ENCODE peak calls at places on chromosome 17, in six cellular contexts. U is Caco-2; J is neuronal stem cell; I is CD8-positive, alpha-beta memory T cell; Z is cardiac muscle cell; D is tibial nerve. V is an unnamed sample. For H3K27me3, H3K9me3 and H3K36me3, the result is how much of the 10 kb centered on the place peaks cover.

GRCh38 chr17:7950578-7950977 is 18.6 kb downstream of the CNTROB start:
- DNase-seq in J (no peak), D (no peak), U (no peak), I (no peak), Z (no peak), V (no peak)

GRCh38 chr17:7022791-7023571 is at the start of gene BCL6B:
- DNase-seq in U (no peak), I (no peak), J (no peak), Z (no peak), D (no peak), V (no peak)

GRCh38 chr17:37494971-37495370 is 5.3 kb downstream of the DUSP14 start:
- DNase-seq in J (no peak), D (no peak), U (no peak), I (no peak), Z (no peak), V (no peak)

GRCh38 chr17:46044286-46044928 is 45.4 kb downstream of the STH start:
- DNase-seq in D (peak), I (peak), U (peak), J (peak), Z (peak), V (peak)

GRCh38 chr17:48011405-48012150 is 26.0 kb downstream of the COPZ2 start:
- DNase-seq in U (peak), I (peak), D (no peak), J (no peak), Z (peak), V (peak)

GRCh38 chr17:31721291-31722025 is 137.6 kb downstream of the COPRS start:
- DNase-seq in D (no peak), Z (no peak), I (no peak), J (no peak), U (no peak), V (no peak)

GRCh38 chr17:59751955-59752413 is 44.5 kb downstream of the VMP1 start:
- DNase-seq in Z (no peak), U (no peak), D (no peak), J (no peak), I (no peak), V (no peak)

GRCh38 chr17:74659898-74660297 is 36.4 kb upstream of the CD300E start:
- DNase-seq in I (no peak), D (no peak), U (no peak), Z (no peak), J (no peak), V (no peak)

GRCh38 chr17:11589706-11590105 is 8.6 kb upstream of the DNAH9 start:
- DNase-seq in D (no peak), I (no peak), Z (no peak), U (peak), J (no peak), V (no peak)

GRCh38 chr17:65783845-65784334 is 222.4 kb upstream of the AXIN2 start:
- DNase-seq in Z (peak), U (no peak), D (no peak), J (no peak), I (no peak), V (no peak)

GRCh38 chr17:44782349-44782850 is 23.6 kb downstream of the ADAM11 start:
- DNase-seq in J (no peak), D (no peak), U (no peak), I (no peak), Z (no peak), V (no peak)

GRCh38 chr17:7748098-7748775 is 30.7 kb downstream of the DNAH2 start:
- DNase-seq in Z (peak), D (no peak), U (no peak), J (no peak), I (no peak), V (no peak)

GRCh38 chr17:81417879-81418709 is 22.8 kb downstream of the BAHCC1 start:
- DNase-seq in J (no peak), I (no peak), Z (no peak), U (no peak), D (no peak), V (no peak)

GRCh38 chr17:67058036-67058435 is 13.7 kb downstream of the CACNG1 start:
- DNase-seq in Z (no peak), J (no peak), I (no peak), D (no peak), U (peak), V (no peak)

GRCh38 chr17:42246515-42246914 is 29.7 kb downstream of the STAT5B start:
- DNase-seq in U (no peak), Z (no peak), I (peak), D (no peak), J (no peak), V (no peak)

GRCh38 chr17:68514809-68515208 is 2.6 kb downstream of the PRKAR1A start:
- DNase-seq in D (no peak), J (no peak), I (no peak), U (no peak), Z (peak), V (peak)

GRCh38 chr17:37743875-37744632 is 805 bp downstream of the HNF1B start:
- DNase-seq in D (no peak), U (peak), I (peak), J (peak), Z (no peak), V (no peak)

GRCh38 chr17:44390250-44390649 is 801 bp upstream of the ITGA2B start:
- DNase-seq in I (no peak), U (peak), J (no peak), Z (no peak), D (no peak), V (no peak)

GRCh38 chr17:77873518-77874302 is 84.8 kb upstream of the TNRC6C start:
- DNase-seq in Z (no peak), I (no peak), D (no peak), J (no peak), U (no peak), V (no peak)

GRCh38 chr17:76844846-76845245 is 23.4 kb upstream of the MGAT5B start:
- DNase-seq in I (no peak), Z (peak), J (no peak), U (no peak), D (no peak), V (no peak)

GRCh38 chr17:59439261-59439660 is 107.8 kb downstream of the YPEL2 start:
- DNase-seq in J (no peak), Z (no peak), D (no peak), U (no peak), I (no peak), V (no peak)

GRCh38 chr17:17817552-17817947 is 19.2 kb downstream of the SREBF1 start:
- DNase-seq in U (no peak), Z (no peak), J (no peak), D (no peak), I (no peak), V (no peak)

GRCh38 chr17:50466371-50467113 is 2.1 kb downstream of the CHAD start:
- DNase-seq in I (no peak), J (no peak), Z (no peak), U (no peak), D (no peak), V (no peak)

GRCh38 chr17:7777017-7777416 is 57.0 kb upstream of the KDM6B start:
- DNase-seq in U (no peak), J (no peak), D (no peak), I (no peak), Z (no peak), V (no peak)

GRCh38 chr17:36703860-36704266 is 102.5 kb downstream of the MRM1 start:
- DNase-seq in D (no peak), Z (peak), J (peak), U (peak), I (peak), V (peak)

GRCh38 chr17:43578699-43579569 is 32.8 kb upstream of the ETV4 start:
- DNase-seq in I (no peak), U (peak), D (no peak), J (no peak), Z (peak), V (no peak)

GRCh38 chr17:78294776-78295175 is 63.3 kb downstream of the TMEM235 start:
- DNase-seq in D (no peak), U (no peak), I (no peak), J (no peak), Z (peak), V (no peak)

GRCh38 chr17:82881900-82882714 is 42.3 kb upstream of the ZNF750 start:
- DNase-seq in U (peak), I (no peak), Z (no peak), D (peak), J (no peak), V (no peak)

GRCh38 chr17:7192271-7192937 is 13.2 kb upstream of the ASGR1 start:
- DNase-seq in U (no peak), I (no peak), Z (no peak), J (no peak), D (no peak), V (no peak)

GRCh38 chr17:30091771-30092170 is 24.8 kb upstream of the NSRP1 start:
- DNase-seq in U (no peak), J (no peak), D (no peak), Z (peak), I (no peak), V (no peak)

GRCh38 chr17:76868669-76869208 is 535 bp downstream of the MGAT5B start:
- DNase-seq in Z (peak), U (no peak), I (no peak), D (no peak), J (no peak), V (no peak)

GRCh38 chr17:67239597-67239996 is 5.4 kb downstream of the HELZ start:
- DNase-seq in D (no peak), Z (peak), J (no peak), I (no peak), U (no peak), V (no peak)

GRCh38 chr17:72587773-72588511 is 467.1 kb downstream of the SOX9 start:
- DNase-seq in I (no peak), Z (peak), D (no peak), U (no peak), J (no peak), V (no peak)

GRCh38 chr17:42179911-42180410 is 981 bp downstream of the KCNH4 start:
- DNase-seq in D (no peak), Z (peak), U (peak), I (peak), J (peak), V (peak)

GRCh38 chr17:1423456-1424135 is 23.6 kb upstream of the YWHAE start:
- DNase-seq in D (no peak), U (no peak), J (no peak), I (no peak), Z (no peak), V (no peak)

GRCh38 chr17:10631048-10631700 is 25.9 kb downstream of the MYH3 start:
- DNase-seq in J (no peak), I (no peak), U (no peak), Z (peak), D (no peak), V (peak)

GRCh38 chr17:61750656-61751055 is 112.7 kb downstream of the BRIP1 start:
- DNase-seq in Z (no peak), I (no peak), D (no peak), U (no peak), J (no peak), V (no peak)

DNA sequence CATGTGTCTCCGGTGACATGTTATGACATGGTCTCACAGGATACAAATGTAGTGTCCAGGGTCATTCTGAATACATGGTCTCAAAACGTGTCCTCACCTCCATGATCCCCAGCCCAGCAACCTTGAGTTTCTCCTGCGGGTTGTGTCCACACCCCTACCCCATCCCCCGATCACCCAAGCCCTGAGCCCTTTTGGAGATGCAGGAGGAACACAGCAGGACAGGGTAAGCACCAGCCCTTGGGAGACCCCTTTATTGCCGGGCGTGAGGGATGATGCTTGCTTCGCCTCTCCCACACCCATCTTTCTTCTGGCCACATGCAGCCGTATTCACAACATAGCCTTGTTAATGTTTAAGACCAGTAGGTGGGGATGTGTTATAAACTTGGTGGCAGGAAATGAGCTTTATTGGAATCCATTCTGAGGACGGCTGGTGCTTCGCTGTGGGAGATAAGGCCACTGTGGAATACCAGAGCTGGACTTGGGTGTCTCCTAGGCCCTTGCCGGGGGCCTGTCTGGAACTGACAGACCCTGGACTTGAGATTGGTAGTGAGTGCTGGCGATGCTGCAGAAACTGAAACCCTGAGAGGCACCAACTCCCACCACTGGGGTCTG is 5.5 kb downstream of the TMEM132E start:
- DNase-seq in U (no peak), J (no peak), D (no peak), Z (peak), I (no peak), V (no peak)
- H3K27me3 ChIP-seq in U (under half), J (under half), D (half or more), Z (half or more), I (under half), V (under half)

GRCh38 chr17:70454377-70454776 is 285.0 kb downstream of the KCNJ2 start:
- DNase-seq in J (no peak), U (no peak), Z (no peak), I (no peak), D (no peak), V (no peak)
- H3K9me3 ChIP-seq in J (under half), U (under half), Z (under half), I (under half), D (under half), V (under half)

DNA sequence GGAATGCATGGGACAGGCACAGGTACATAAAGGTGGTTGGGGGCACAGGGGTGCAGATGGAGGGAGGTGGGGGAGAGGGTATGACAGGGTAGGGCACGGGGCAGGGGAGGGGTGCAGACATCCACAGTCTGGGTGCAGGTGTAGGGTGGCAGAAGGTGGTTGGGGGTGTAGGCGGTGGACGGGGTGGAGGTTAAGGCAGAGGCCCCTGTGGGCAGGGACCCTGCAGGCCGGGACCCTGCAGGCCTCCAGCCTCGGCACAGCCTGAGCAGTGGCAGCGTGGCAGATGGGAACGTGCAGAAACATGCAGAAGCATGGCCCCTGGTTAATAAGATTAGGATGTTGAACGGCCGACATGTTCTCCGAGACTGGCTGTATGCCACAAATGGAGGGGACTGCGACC is 115.2 kb downstream of the RBFOX3 start:
- DNase-seq in J (no peak), U (no peak), I (no peak), Z (no peak), D (no peak), V (no peak)
- H3K36me3 ChIP-seq in J (under half), U (under half), I (under half), Z (under half), D (under half), V (under half)

GRCh38 chr17:28371245-28372202 is at the start of gene SARM1:
- DNase-seq in I (peak), D (peak), U (peak), Z (peak), J (peak), V (peak)
- H3K27me3 ChIP-seq in I (under half), D (under half), U (under half), Z (under half), J (under half), V (under half)

GRCh38 chr17:16552637-16553045 is 16.4 kb downstream of the ZNF287 start:
- DNase-seq in U (no peak), I (no peak), J (no peak), Z (no peak), D (no peak), V (no peak)
- H3K9me3 ChIP-seq in U (under half), I (under half), J (half or more), Z (under half), D (half or more), V (under half)

DNA sequence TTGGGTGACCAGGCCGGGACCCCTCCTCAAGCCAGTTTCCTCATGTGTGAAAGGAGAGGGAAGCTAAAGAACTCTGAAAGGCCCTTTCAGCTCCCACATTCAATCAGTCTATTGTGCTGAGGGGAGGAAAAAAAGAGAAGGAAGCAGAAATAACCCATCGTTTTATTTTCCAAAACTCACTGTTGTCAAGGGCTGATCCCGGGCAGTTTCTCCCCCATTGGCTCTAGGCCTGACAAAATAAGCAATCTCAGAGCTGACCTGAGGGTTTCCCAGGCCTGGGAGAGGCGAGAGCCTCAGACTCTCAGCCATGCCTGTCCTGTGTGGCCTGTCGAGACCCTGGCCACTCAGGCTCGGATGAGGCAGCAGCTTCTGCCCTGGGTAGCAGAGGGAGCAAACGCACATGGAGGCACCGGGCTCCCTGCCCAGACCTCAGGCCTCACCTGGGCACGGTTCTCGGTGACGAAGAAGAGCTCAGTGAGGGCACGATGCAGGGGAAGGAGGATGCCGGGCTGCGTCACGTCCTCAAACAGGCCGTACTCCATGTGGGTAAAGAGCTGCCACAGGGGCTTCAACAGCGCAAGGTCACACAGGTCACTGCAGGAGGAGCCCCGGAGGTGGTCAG is 45.0 kb upstream of the ATP2A3 start:
- DNase-seq in J (no peak), I (no peak), Z (no peak), U (no peak), D (no peak), V (no peak)
- H3K36me3 ChIP-seq in J (half or more), I (half or more), Z (under half), U (under half), D (under half), V (half or more)

GRCh38 chr17:63493411-63493810 is 16.6 kb downstream of the ACE start:
- DNase-seq in I (no peak), Z (no peak), U (no peak), J (no peak), D (no peak), V (no peak)
- H3K27me3 ChIP-seq in I (under half), Z (under half), U (under half), J (under half), D (under half), V (under half)